ENCODE peak calls at places on chromosomes 12 and 14, in five cellular contexts. One of them, this sample, is unnamed.

GRCh38 chr12:132488127-132489077 is 1.5 kb upstream of the FBRSL1 start:
- DNase-seq in Caki2: no peak
- DNase-seq in upper lobe of left lung: peak
- DNase-seq in epithelial cell of esophagus: no peak
- DNase-seq in NCI-H2107: no peak
- DNase-seq in this sample: no peak

GRCh38 chr12:19171731-19172130 is 42.2 kb downstream of the PLEKHA5 start:
- DNase-seq in Caki2: no peak
- DNase-seq in NCI-H2107: no peak
- DNase-seq in upper lobe of left lung: no peak
- DNase-seq in epithelial cell of esophagus: peak
- DNase-seq in this sample: no peak

GRCh38 chr12:120438495-120439198 is 734 bp downstream of the COX6A1 start:
- DNase-seq in upper lobe of left lung: no peak
- DNase-seq in NCI-H2107: no peak
- DNase-seq in epithelial cell of esophagus: peak
- DNase-seq in Caki2: peak
- DNase-seq in this sample: no peak

GRCh38 chr12:84375472-84375871 is 537.1 kb downstream of the SLC6A15 start:
- DNase-seq in epithelial cell of esophagus: peak
- DNase-seq in NCI-H2107: no peak
- DNase-seq in upper lobe of left lung: no peak
- DNase-seq in Caki2: no peak
- DNase-seq in this sample: no peak

GRCh38 chr12:66596189-66596588 is 82.7 kb downstream of the GRIP1 start:
- DNase-seq in epithelial cell of esophagus: peak
- DNase-seq in Caki2: peak
- DNase-seq in upper lobe of left lung: no peak
- DNase-seq in NCI-H2107: no peak
- DNase-seq in this sample: no peak

GRCh38 chr12:65147312-65147905 is 22.0 kb upstream of the LEMD3 start:
- DNase-seq in upper lobe of left lung: no peak
- DNase-seq in NCI-H2107: no peak
- DNase-seq in epithelial cell of esophagus: no peak
- DNase-seq in Caki2: no peak
- DNase-seq in this sample: no peak

GRCh38 chr12:93704122-93704521 is 26.9 kb downstream of the CRADD start:
- DNase-seq in upper lobe of left lung: no peak
- DNase-seq in Caki2: no peak
- DNase-seq in NCI-H2107: no peak
- DNase-seq in epithelial cell of esophagus: peak
- DNase-seq in this sample: no peak

GRCh38 chr14:84453541-84453940 is 1076.4 kb upstream of the FLRT2 start:
- DNase-seq in Caki2: no peak
- DNase-seq in epithelial cell of esophagus: no peak
- DNase-seq in upper lobe of left lung: no peak
- DNase-seq in NCI-H2107: no peak
- DNase-seq in this sample: no peak

GRCh38 chr14:101937926-101938767 is 26.2 kb upstream of the DYNC1H1 start:
- DNase-seq in epithelial cell of esophagus: no peak
- DNase-seq in NCI-H2107: no peak
- DNase-seq in upper lobe of left lung: no peak
- DNase-seq in Caki2: no peak
- DNase-seq in this sample: no peak

GRCh38 chr14:36505892-36506731 is 13.9 kb downstream of the NKX2-1 start:
- DNase-seq in Caki2: no peak
- DNase-seq in upper lobe of left lung: peak
- DNase-seq in NCI-H2107: peak
- DNase-seq in epithelial cell of esophagus: no peak
- DNase-seq in this sample: no peak

GRCh38 chr14:92729632-92730358 is 18.6 kb downstream of the LGMN start:
- DNase-seq in epithelial cell of esophagus: peak
- DNase-seq in upper lobe of left lung: no peak
- DNase-seq in Caki2: peak
- DNase-seq in NCI-H2107: no peak
- DNase-seq in this sample: no peak

GRCh38 chr12:27866382-27867101 is 86.5 kb upstream of the MANSC4 start:
- DNase-seq in epithelial cell of esophagus: peak
- DNase-seq in upper lobe of left lung: no peak
- DNase-seq in NCI-H2107: no peak
- DNase-seq in Caki2: peak
- DNase-seq in this sample: no peak

GRCh38 chr12:12319501-12320322 is 30.3 kb downstream of the MANSC1 start:
- DNase-seq in Caki2: peak
- DNase-seq in upper lobe of left lung: no peak
- DNase-seq in epithelial cell of esophagus: no peak
- DNase-seq in NCI-H2107: no peak
- DNase-seq in this sample: no peak

GRCh38 chr14:63605041-63605532 is 36.6 kb downstream of the WDR89 start:
- DNase-seq in upper lobe of left lung: no peak
- DNase-seq in NCI-H2107: no peak
- DNase-seq in Caki2: no peak
- DNase-seq in epithelial cell of esophagus: peak
- DNase-seq in this sample: no peak

GRCh38 chr12:49296034-49296835 is 1.3 kb downstream of the PRPH start:
- DNase-seq in NCI-H2107: no peak
- DNase-seq in epithelial cell of esophagus: peak
- DNase-seq in upper lobe of left lung: peak
- DNase-seq in Caki2: no peak
- DNase-seq in this sample: no peak

GRCh38 chr14:101004954-101005353 is 101.4 kb upstream of the RTL1 start:
- DNase-seq in NCI-H2107: no peak
- DNase-seq in upper lobe of left lung: no peak
- DNase-seq in epithelial cell of esophagus: no peak
- DNase-seq in Caki2: no peak
- DNase-seq in this sample: no peak

GRCh38 chr12:21710944-21711343 is 53.3 kb upstream of the LDHB start:
- DNase-seq in NCI-H2107: no peak
- DNase-seq in Caki2: no peak
- DNase-seq in epithelial cell of esophagus: no peak
- DNase-seq in upper lobe of left lung: no peak
- DNase-seq in this sample: no peak

GRCh38 chr12:19477071-19477470 is 37.8 kb downstream of the AEBP2 start:
- DNase-seq in Caki2: no peak
- DNase-seq in epithelial cell of esophagus: no peak
- DNase-seq in NCI-H2107: no peak
- DNase-seq in upper lobe of left lung: no peak
- DNase-seq in this sample: no peak

GRCh38 chr12:24562761-24563392 is 386.0 kb downstream of the BCAT1 start:
- DNase-seq in Caki2: peak
- DNase-seq in upper lobe of left lung: peak
- DNase-seq in epithelial cell of esophagus: peak
- DNase-seq in NCI-H2107: no peak
- DNase-seq in this sample: peak

GRCh38 chr14:58639842-58640484 is 2.2 kb downstream of the DACT1 start:
- DNase-seq in upper lobe of left lung: no peak
- DNase-seq in Caki2: peak
- DNase-seq in epithelial cell of esophagus: peak
- DNase-seq in NCI-H2107: peak
- DNase-seq in this sample: peak

GRCh38 chr12:124654666-124655316 is 87.4 kb upstream of the NCOR2 start:
- DNase-seq in NCI-H2107: no peak
- DNase-seq in epithelial cell of esophagus: no peak
- DNase-seq in Caki2: no peak
- DNase-seq in upper lobe of left lung: peak
- DNase-seq in this sample: no peak

GRCh38 chr14:36521598-36522345 is 1.7 kb upstream of the NKX2-1 start:
- DNase-seq in NCI-H2107: peak
- DNase-seq in epithelial cell of esophagus: no peak
- DNase-seq in upper lobe of left lung: peak
- DNase-seq in Caki2: no peak
- DNase-seq in this sample: no peak

This sample was measured in foreskin melanocyte.